ENCODE peak calls at places on chromosome 3, in eight cellular contexts. U is psoas muscle, V is MM.1S, W is IMR-90, G is H9, R is A549, H is progenitor cell of endocrine pancreas, P is RWPE1. F is an unnamed sample.

GRCh38 chr3:187773963-187774789 is 28.9 kb upstream of the BCL6 start:
- DNase-seq in G (no peak), R (no peak), W (no peak), H (no peak), U (no peak), V (no peak), P (no peak), F (no peak)

GRCh38 chr3:27312044-27312668 is 57.0 kb downstream of the NEK10 start:
- DNase-seq in W (peak), G (no peak), H (no peak), R (peak), V (peak), U (no peak), P (peak), F (peak)

GRCh38 chr3:124882749-124883148 is 4.4 kb downstream of the ITGB5 start:
- DNase-seq in P (no peak), R (no peak), W (peak), V (no peak), G (no peak), U (no peak), H (no peak), F (no peak)

GRCh38 chr3:70811880-70812279 is 499.4 kb upstream of the MDFIC2 start:
- DNase-seq in V (no peak), W (peak), R (no peak), G (no peak), P (no peak), U (peak), H (no peak), F (no peak)

GRCh38 chr3:30198162-30198561 is 408.2 kb upstream of the TGFBR2 start:
- DNase-seq in W (no peak), R (no peak), U (no peak), G (no peak), H (no peak), V (no peak), P (no peak), F (no peak)

GRCh38 chr3:188673509-188674239 is 498.1 kb upstream of the TPRG1 start:
- DNase-seq in W (peak), V (no peak), G (no peak), P (peak), U (no peak), R (peak), H (no peak), F (no peak)

GRCh38 chr3:72998489-72998888 is 1.9 kb downstream of the PPP4R2 start:
- DNase-seq in G (no peak), W (no peak), V (no peak), H (no peak), P (no peak), R (no peak), U (no peak), F (no peak)

GRCh38 chr3:24220859-24221657 is 273.6 kb downstream of the THRB start:
- DNase-seq in G (no peak), V (no peak), W (peak), H (no peak), U (peak), R (peak), P (peak), F (no peak)

GRCh38 chr3:117539729-117540128 is 830.1 kb downstream of the TUSC7 start:
- DNase-seq in H (no peak), W (no peak), R (no peak), V (no peak), G (no peak), U (no peak), P (no peak), F (no peak)

GRCh38 chr3:69161587-69162196 is 39.3 kb upstream of the LMOD3 start:
- DNase-seq in V (peak), W (peak), G (no peak), U (no peak), R (peak), H (no peak), P (peak), F (peak)

GRCh38 chr3:189001559-189001958 is 170.2 kb upstream of the TPRG1 start:
- DNase-seq in W (peak), H (no peak), R (peak), P (peak), U (no peak), G (no peak), V (no peak), F (no peak)

GRCh38 chr3:61684386-61684785 is 123.0 kb downstream of the PTPRG start:
- DNase-seq in W (no peak), H (no peak), U (no peak), V (no peak), R (no peak), P (no peak), G (no peak), F (no peak)

GRCh38 chr3:14889188-14889587 is 58.2 kb upstream of the NR2C2 start:
- DNase-seq in V (no peak), G (no peak), H (no peak), U (no peak), W (no peak), P (no peak), R (no peak), F (no peak)

GRCh38 chr3:123941150-123941941 is 19.7 kb downstream of the CCDC14 start:
- DNase-seq in U (no peak), P (no peak), R (no peak), W (no peak), G (no peak), V (no peak), H (no peak), F (no peak)

GRCh38 chr3:42270561-42270960 is 4.6 kb upstream of the CCK start:
- DNase-seq in H (no peak), P (no peak), W (no peak), R (no peak), G (no peak), V (no peak), U (no peak), F (no peak)

GRCh38 chr3:3726549-3726948 is 72.7 kb upstream of the LRRN1 start:
- DNase-seq in G (no peak), V (no peak), R (no peak), H (no peak), U (no peak), W (no peak), P (no peak), F (no peak)

GRCh38 chr3:42653560-42654330 is at the start of gene ZBTB47:
- DNase-seq in H (no peak), W (no peak), G (peak), U (peak), P (peak), V (no peak), R (no peak), F (no peak)

GRCh38 chr3:3170998-3171397 is 8.5 kb downstream of the CRBN start:
- DNase-seq in V (peak), R (peak), P (no peak), U (no peak), G (no peak), W (peak), H (no peak), F (no peak)

GRCh38 chr3:72606005-72606800 is 242.0 kb downstream of the SHQ1 start:
- DNase-seq in P (no peak), V (no peak), G (no peak), H (no peak), U (no peak), R (no peak), W (no peak), F (peak)

GRCh38 chr3:15541371-15541770 is 19.9 kb upstream of the COLQ start:
- DNase-seq in P (no peak), R (no peak), V (no peak), U (no peak), W (no peak), G (no peak), H (no peak), F (no peak)

GRCh38 chr3:101938262-101938847 is 89.0 kb downstream of the NFKBIZ start:
- DNase-seq in V (peak), G (no peak), W (no peak), H (no peak), P (no peak), R (no peak), U (no peak), F (no peak)

GRCh38 chr3:11548721-11549131 is 95.0 kb downstream of the VGLL4 start:
- DNase-seq in R (no peak), G (no peak), H (no peak), U (no peak), P (no peak), W (peak), V (no peak), F (no peak)

GRCh38 chr3:182919866-182920357 is 60.4 kb downstream of the DCUN1D1 start:
- DNase-seq in R (no peak), W (no peak), U (no peak), H (no peak), P (no peak), V (no peak), G (no peak), F (no peak)

GRCh38 chr3:138675393-138675792 is 66.8 kb downstream of the FAIM start:
- DNase-seq in U (no peak), G (no peak), R (peak), W (peak), H (no peak), P (peak), V (no peak), F (no peak)

GRCh38 chr3:135503429-135504083 is 462.0 kb upstream of the PPP2R3A start:
- DNase-seq in G (peak), H (peak), R (peak), U (peak), P (peak), V (peak), W (peak), F (peak)

GRCh38 chr3:69199942-69200341 is 77.5 kb upstream of the LMOD3 start:
- DNase-seq in W (no peak), H (no peak), V (no peak), U (no peak), G (no peak), R (no peak), P (no peak), F (no peak)

GRCh38 chr3:53941945-53942344 is 50.3 kb upstream of the SELENOK start:
- DNase-seq in W (no peak), U (no peak), H (no peak), R (no peak), G (no peak), V (no peak), P (no peak), F (no peak)

GRCh38 chr3:189688296-189688695 is 57.1 kb downstream of the TP63 start:
- DNase-seq in R (no peak), H (no peak), U (no peak), P (no peak), G (no peak), V (no peak), W (peak), F (no peak)

GRCh38 chr3:194738254-194739093 is 52.8 kb downstream of the FAM43A start:
- DNase-seq in W (peak), P (no peak), G (no peak), H (no peak), V (no peak), U (peak), R (no peak), F (peak)

GRCh38 chr3:136862611-136862951 is 573 bp downstream of the NCK1 start:
- DNase-seq in G (peak), P (peak), W (peak), R (peak), H (no peak), U (peak), V (peak), F (peak)
- TF ChIP-seq CTCF in G (peak), P (no peak), W (no peak), R (no peak), H (peak), U (no peak), V (no peak), F (no peak)

DNA sequence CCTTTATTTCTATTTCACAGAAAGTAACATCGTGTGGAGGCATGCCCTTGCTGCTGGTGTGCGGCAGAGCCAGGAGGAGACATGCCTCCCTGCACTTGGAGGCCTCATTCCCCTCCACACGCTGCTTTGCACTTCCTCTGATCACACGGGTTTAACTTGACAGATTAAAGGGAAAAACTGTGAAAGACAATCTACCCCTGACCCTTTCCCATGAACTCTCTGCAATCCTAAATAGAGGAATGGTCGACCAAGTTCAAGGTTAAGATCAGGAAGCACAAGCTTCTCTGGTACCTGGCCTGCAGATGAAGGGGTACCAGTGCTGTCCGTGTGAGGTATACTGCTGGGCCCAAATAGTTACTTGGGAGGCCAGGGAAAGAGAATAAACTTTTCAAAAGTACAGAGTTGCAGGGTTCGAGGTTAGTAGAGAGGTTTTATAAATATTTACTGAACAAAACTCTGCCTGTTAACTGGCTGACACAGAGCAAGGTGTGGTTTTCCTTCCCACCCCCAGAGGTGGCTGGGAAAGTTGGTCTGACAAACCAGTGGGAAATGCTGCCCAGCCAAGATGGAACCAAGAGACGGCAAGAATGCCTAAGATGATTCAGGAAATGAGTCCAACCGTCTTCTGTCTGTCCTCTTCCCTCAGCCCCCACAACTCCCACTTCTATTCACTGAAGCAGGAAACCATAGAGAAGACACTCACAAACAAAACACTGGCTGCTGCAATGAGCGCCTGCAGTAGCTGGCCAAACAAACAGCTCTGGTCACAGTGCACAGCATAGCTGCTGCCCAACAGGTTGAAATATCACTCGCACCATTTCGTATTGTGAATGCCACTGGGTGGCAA is 79.6 kb downstream of the IGF2BP2 start:
- DNase-seq in V (no peak), H (no peak), G (no peak), U (no peak), P (peak), W (peak), R (peak), F (no peak)
- TF ChIP-seq CTCF in V (no peak), H (no peak), G (no peak), U (no peak), P (no peak), W (no peak), R (no peak), F (no peak)

GRCh38 chr3:51269466-51269865 is 115.6 kb upstream of the MANF start:
- DNase-seq in P (no peak), G (no peak), V (no peak), U (no peak), H (no peak), R (peak), W (no peak), F (no peak)
- TF ChIP-seq CTCF in P (no peak), G (no peak), V (peak), U (no peak), H (no peak), R (no peak), W (peak), F (no peak)

DNA sequence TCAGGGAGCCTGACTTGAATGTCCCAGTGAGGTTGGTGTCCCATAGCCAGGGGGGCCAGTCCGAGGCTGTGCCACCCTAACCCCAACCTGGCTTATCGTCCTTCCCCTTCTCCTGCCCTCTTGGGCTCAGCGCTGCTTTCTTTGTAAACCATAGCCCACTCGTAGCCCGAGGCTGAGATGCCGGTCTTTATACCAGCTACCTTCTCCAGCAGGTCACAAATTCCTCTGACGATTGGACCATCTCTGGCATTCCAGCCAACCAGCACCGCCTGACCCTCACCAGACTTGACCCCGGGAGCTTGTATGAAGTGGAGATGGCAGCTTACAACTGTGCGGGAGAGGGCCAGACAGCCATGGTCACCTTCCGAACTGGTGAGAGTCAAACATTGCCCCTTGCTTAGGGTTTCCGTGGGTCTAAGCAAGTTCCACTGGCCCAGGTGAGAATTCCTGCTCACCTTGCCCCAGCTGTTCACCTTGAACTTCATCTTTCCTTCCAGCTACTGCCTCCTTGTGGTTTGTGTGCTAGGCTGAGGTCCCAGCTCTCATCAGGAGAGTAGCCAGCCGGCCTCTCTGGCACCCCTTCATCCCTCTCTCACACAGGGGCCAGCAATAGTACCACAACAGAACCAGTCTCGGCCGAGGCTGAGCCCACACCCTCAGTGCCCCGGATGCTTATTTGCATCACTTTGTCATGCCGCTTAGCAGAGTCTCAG is 66.7 kb downstream of the BOC start:
- DNase-seq in V (no peak), G (peak), W (no peak), R (no peak), U (no peak), H (no peak), P (no peak), F (no peak)
- TF ChIP-seq CTCF in V (no peak), G (peak), W (no peak), R (no peak), U (no peak), H (no peak), P (no peak), F (no peak)